ENCODE peak calls at places on chromosomes 7 and 10, in six cellular contexts. K, W, V, I, D and Y are unnamed samples.

GRCh38 chr10:26881600-26882331 is 21.0 kb upstream of the ABI1 start:
- DNase-seq in W (peak; percentile 60), V (peak; percentile 55), D (peak; percentile 37), K (no peak), I (no peak), Y (no peak)

GRCh38 chr10:122939819-122940543 is 14.0 kb downstream of the C10orf88 start:
- DNase-seq in V (no peak), I (no peak), W (peak; percentile 75), K (no peak), D (no peak), Y (no peak)

GRCh38 chr7:44764665-44765578 is 16.3 kb downstream of the ZMIZ2 start:
- DNase-seq in I (no peak), V (no peak), D (no peak), K (no peak), W (no peak), Y (no peak)

GRCh38 chr7:2098496-2098895 is 134.2 kb downstream of the MAD1L1 start:
- DNase-seq in K (no peak), V (no peak), W (no peak), D (no peak), I (no peak), Y (no peak)

GRCh38 chr7:153832160-153832559 is 220.0 kb upstream of the DPP6 start:
- DNase-seq in V (no peak), D (no peak), W (no peak), I (no peak), K (no peak), Y (no peak)

GRCh38 chr10:55163388-55163972 is 362.4 kb upstream of the PCDH15 start:
- DNase-seq in W (no peak), K (no peak), I (no peak), V (no peak), D (no peak), Y (no peak)

GRCh38 chr10:21675157-21675796 is 141.2 kb downstream of the MLLT10 start:
- DNase-seq in W (peak; percentile 41), I (no peak), D (no peak), K (no peak), V (peak; percentile 44), Y (peak; percentile 4)

GRCh38 chr10:69867699-69868558 is 66.2 kb downstream of the COL13A1 start:
- DNase-seq in V (no peak), W (no peak), K (no peak), D (no peak), I (no peak), Y (no peak)

GRCh38 chr7:123242467-123243097 is 42.8 kb upstream of the SLC13A1 start:
- DNase-seq in V (no peak), K (no peak), I (no peak), D (no peak), W (no peak), Y (no peak)